ENCODE peak calls at places on chromosomes 1 and 21, in five cellular contexts. Q is DMS79, M is NCI-H226, O is amygdala, D is astrocyte of the cerebellum. S is an unnamed sample.

GRCh38 chr1:2236695-2237677 is 8.9 kb downstream of the SKI start:
- DNase-seq in Q (no peak), D (no peak), M (no peak), O (no peak), S (peak)

GRCh38 chr21:28723666-28724065 is 269.0 kb downstream of the LTN1 start:
- DNase-seq in Q (no peak), D (no peak), O (no peak), M (no peak), S (no peak)

GRCh38 chr1:238177351-238177750 is 286.6 kb upstream of the ZP4 start:
- DNase-seq in O (no peak), M (no peak), Q (no peak), D (no peak), S (no peak)

GRCh38 chr1:46991083-46991923 is 32.2 kb upstream of the CYP4X1 start:
- DNase-seq in D (no peak), M (no peak), O (no peak), Q (peak), S (peak)

GRCh38 chr1:175269151-175269550 is 76.6 kb upstream of the KIAA0040 start:
- DNase-seq in O (no peak), D (no peak), M (no peak), Q (no peak), S (no peak)

GRCh38 chr1:221230605-221231004 is 351.4 kb downstream of the HLX start:
- DNase-seq in O (no peak), D (no peak), Q (no peak), M (no peak), S (no peak)

GRCh38 chr1:54543729-54544496 is 4.1 kb upstream of the ACOT11 start:
- DNase-seq in Q (no peak), O (no peak), M (peak), D (no peak), S (no peak)

GRCh38 chr1:223089250-223089649 is 53.8 kb downstream of the TLR5 start:
- DNase-seq in O (no peak), Q (no peak), M (no peak), D (no peak), S (no peak)

GRCh38 chr1:228015276-228016180 is 8.7 kb downstream of the WNT3A start:
- DNase-seq in M (no peak), Q (no peak), D (no peak), O (no peak), S (no peak)

GRCh38 chr21:45266518-45267389 is 20.9 kb downstream of the POFUT2 start:
- DNase-seq in D (no peak), O (no peak), M (no peak), Q (no peak), S (peak)

GRCh38 chr1:9260086-9260766 is 25.7 kb downstream of the H6PD start:
- DNase-seq in O (no peak), D (no peak), Q (no peak), M (no peak), S (no peak)

GRCh38 chr1:169824153-169824552 is 29.4 kb upstream of the METTL18 start:
- DNase-seq in D (no peak), Q (no peak), M (no peak), O (no peak), S (no peak)

GRCh38 chr1:207234690-207235089 is 86.8 kb upstream of the CD55 start:
- DNase-seq in M (no peak), O (no peak), Q (no peak), D (no peak), S (no peak)

GRCh38 chr1:234326493-234327366 is 46.5 kb upstream of the COA6 start:
- DNase-seq in O (no peak), Q (no peak), D (peak), M (no peak), S (peak)

GRCh38 chr1:228152097-228152917 is 2.6 kb downstream of the GJC2 start:
- DNase-seq in O (no peak), M (no peak), D (no peak), Q (no peak), S (no peak)

GRCh38 chr1:95941121-95941798 is 707.2 kb downstream of the RWDD3 start:
- DNase-seq in O (no peak), Q (no peak), M (no peak), D (no peak), S (no peak)

GRCh38 chr1:224559971-224560728 is 56.0 kb upstream of the CNIH3 start:
- DNase-seq in Q (no peak), M (peak), D (no peak), O (no peak), S (no peak)

GRCh38 chr1:6962390-6962955 is 177.2 kb downstream of the CAMTA1 start:
- DNase-seq in Q (no peak), D (no peak), M (peak), O (no peak), S (peak)

GRCh38 chr1:110118636-110119396 is 6.6 kb downstream of the UBL4B start:
- DNase-seq in O (no peak), Q (no peak), M (peak), D (no peak), S (no peak)

GRCh38 chr1:43993206-43993914 is 2.0 kb downstream of the CCDC24 start:
- DNase-seq in Q (no peak), M (no peak), D (no peak), O (no peak), S (no peak)

GRCh38 chr1:63563745-63564144 is 29.5 kb upstream of the PGM1 start:
- DNase-seq in Q (no peak), O (no peak), M (no peak), D (no peak), S (no peak)

GRCh38 chr1:46407636-46408035 is 13.5 kb downstream of the FAAH start:
- DNase-seq in O (no peak), M (no peak), D (no peak), Q (no peak), S (no peak)

GRCh38 chr1:212692774-212693644 is 6.6 kb downstream of the BATF3 start:
- DNase-seq in O (no peak), Q (no peak), M (no peak), D (no peak), S (no peak)

GRCh38 chr1:178124115-178124514 is 30.2 kb downstream of the RASAL2 start:
- DNase-seq in M (no peak), Q (no peak), O (no peak), D (no peak), S (no peak)

GRCh38 chr1:35959304-35959703 is 28.4 kb downstream of the AGO3 start:
- DNase-seq in Q (no peak), D (no peak), O (no peak), M (no peak), S (no peak)

GRCh38 chr1:175129182-175129581 is 61.5 kb downstream of the TNN start:
- DNase-seq in O (no peak), Q (no peak), D (no peak), M (no peak), S (no peak)

GRCh38 chr1:43253173-43253572 is 16.6 kb upstream of the TMEM125 start:
- DNase-seq in D (no peak), Q (no peak), M (no peak), O (no peak), S (no peak)

GRCh38 chr1:229030642-229031390 is 240.1 kb upstream of the RAB4A start:
- DNase-seq in Q (no peak), M (no peak), D (no peak), O (no peak), S (no peak)

GRCh38 chr1:198837276-198838021 is 198.6 kb downstream of the PTPRC start:
- DNase-seq in M (no peak), D (no peak), O (no peak), Q (no peak), S (peak)

GRCh38 chr1:24900486-24900849 is 29.6 kb downstream of the RUNX3 start:
- DNase-seq in O (no peak), M (no peak), D (no peak), Q (no peak), S (no peak)

GRCh38 chr1:230186003-230186863 is 119.2 kb downstream of the GALNT2 start:
- DNase-seq in M (peak), O (no peak), Q (peak), D (peak), S (no peak)